ENCODE peak calls at places on chromosomes 16 and 17, in ten cellular contexts. Y, H, N, X, O, P, V, Z, B and T are unnamed samples.

GRCh38 chr16:76235025-76235424 is 42.2 kb upstream of the CNTNAP4 start:
- DNase-seq in Y (no peak), H (no peak), N (no peak), X (no peak), O (no peak), P (no peak), V (no peak), Z (no peak), B (no peak), T (no peak)

GRCh38 chr17:41547921-41548843 is 20.1 kb upstream of the KRT19 start:
- DNase-seq in Y (peak; percentile 42), H (no peak), N (no peak), X (peak; percentile 42), O (peak; percentile 96), P (no peak), V (peak; percentile 92), Z (no peak), B (peak; percentile 99), T (no peak)

GRCh38 chr16:31421587-31421986 is 6.6 kb downstream of the COX6A2 start:
- DNase-seq in Y (no peak), H (peak; percentile 19), N (no peak), X (peak; percentile 80), O (no peak), P (no peak), V (no peak), Z (no peak), B (peak; percentile 65), T (no peak)

GRCh38 chr17:29929006-29929543 is 953 bp downstream of the SSH2 start:
- DNase-seq in Y (no peak), H (no peak), N (peak; percentile 82), X (peak; percentile 28), O (peak; percentile 45), P (no peak), V (peak; percentile 41), Z (peak; percentile 21), B (peak; percentile 55), T (no peak)

GRCh38 chr17:68509151-68510057 is 2.8 kb upstream of the PRKAR1A start:
- DNase-seq in Y (peak; percentile 83), H (no peak), N (peak; percentile 53), X (peak; percentile 36), O (no peak), P (no peak), V (peak; percentile 75), Z (no peak), B (peak; percentile 37), T (no peak)

GRCh38 chr17:48241131-48241591 is 133.6 kb downstream of the SNX11 start:
- DNase-seq in Y (no peak), H (peak; percentile 55), N (no peak), X (no peak), O (peak; percentile 75), P (no peak), V (peak; percentile 62), Z (no peak), B (peak; percentile 56), T (peak; percentile 64)

GRCh38 chr16:14458576-14458975 is 171.5 kb downstream of the PARN start:
- DNase-seq in Y (no peak), H (no peak), N (no peak), X (no peak), O (no peak), P (no peak), V (no peak), Z (no peak), B (no peak), T (no peak)

GRCh38 chr16:61792194-61792904 is 243.9 kb downstream of the CDH8 start:
- DNase-seq in Y (no peak), H (no peak), N (no peak), X (no peak), O (peak; percentile 97), P (no peak), V (peak; percentile 76), Z (no peak), B (peak; percentile 32), T (no peak)

GRCh38 chr17:48791128-48792032 is 25.6 kb downstream of the TTLL6 start:
- DNase-seq in Y (peak; percentile 55), H (no peak), N (peak; percentile 40), X (peak; percentile 32), O (peak; percentile 82), P (peak; percentile 1), V (peak; percentile 92), Z (peak; percentile 70), B (peak; percentile 66), T (peak; percentile 39)

GRCh38 chr17:54992797-54993639 is 24.5 kb downstream of the STXBP4 start:
- DNase-seq in Y (peak; percentile 65), H (peak; percentile 13), N (peak; percentile 68), X (peak; percentile 43), O (peak; percentile 58), P (no peak), V (peak; percentile 57), Z (no peak), B (peak; percentile 45), T (no peak)

GRCh38 chr17:8375738-8376259 is 705 bp downstream of the KRABD2 start:
- DNase-seq in Y (no peak), H (no peak), N (peak; percentile 6), X (no peak), O (no peak), P (no peak), V (no peak), Z (no peak), B (peak; percentile 44), T (no peak)

GRCh38 chr17:64773836-64774761 is 112.0 kb upstream of the SMURF2 start:
- DNase-seq in Y (peak; percentile 19), H (no peak), N (peak; percentile 58), X (no peak), O (peak; percentile 51), P (no peak), V (peak; percentile 46), Z (no peak), B (peak; percentile 62), T (no peak)

GRCh38 chr17:45345554-45346254 is 28.9 kb upstream of the MAP3K14 start:
- DNase-seq in Y (no peak), H (no peak), N (no peak), X (no peak), O (peak; percentile 70), P (no peak), V (peak; percentile 17), Z (no peak), B (no peak), T (no peak)

GRCh38 chr16:8730335-8730915 is 56.0 kb downstream of the ABAT start:
- DNase-seq in Y (peak; percentile 36), H (no peak), N (no peak), X (no peak), O (no peak), P (no peak), V (no peak), Z (no peak), B (peak; percentile 93), T (no peak)

GRCh38 chr17:29120439-29120838 is 59.8 kb downstream of the MYO18A start:
- DNase-seq in Y (no peak), H (no peak), N (no peak), X (no peak), O (no peak), P (no peak), V (no peak), Z (no peak), B (no peak), T (no peak)

GRCh38 chr17:58643147-58643546 is 48.7 kb downstream of the TEX14 start:
- DNase-seq in Y (no peak), H (no peak), N (no peak), X (no peak), O (peak; percentile 80), P (no peak), V (peak; percentile 43), Z (no peak), B (peak; percentile 85), T (no peak)

GRCh38 chr16:74455619-74456289 is 34.5 kb upstream of the CLEC18B start:
- DNase-seq in Y (no peak), H (no peak), N (no peak), X (no peak), O (peak; percentile 77), P (no peak), V (peak; percentile 46), Z (no peak), B (peak; percentile 74), T (no peak)

GRCh38 chr16:66190411-66190810 is 176.1 kb upstream of the CDH5 start:
- DNase-seq in Y (no peak), H (no peak), N (no peak), X (no peak), O (no peak), P (no peak), V (peak; percentile 59), Z (no peak), B (no peak), T (no peak)

GRCh38 chr16:23408242-23409201 is 44.5 kb downstream of the COG7 start:
- DNase-seq in Y (peak; percentile 68), H (no peak), N (no peak), X (no peak), O (peak; percentile 56), P (peak; percentile 26), V (peak; percentile 85), Z (peak; percentile 77), B (peak; percentile 52), T (no peak)

GRCh38 chr17:82051776-82052637 is at the start of the genes GPS1 and RFNG:
- DNase-seq in Y (peak; percentile 87), H (no peak), N (peak; percentile 66), X (peak; percentile 74), O (peak; percentile 50), P (peak; percentile 67), V (peak; percentile 56), Z (peak; percentile 88), B (peak; percentile 30), T (peak; percentile 100)

GRCh38 chr17:27989046-27989445 is 53.4 kb upstream of the NLK start:
- DNase-seq in Y (no peak), H (no peak), N (no peak), X (no peak), O (no peak), P (no peak), V (no peak), Z (no peak), B (peak; percentile 71), T (no peak)